ENCODE peak calls at places on chromosome 7, in nine cellular contexts. J is nephron progenitor cell, Y is HFF-Myc, G is foreskin fibroblast, K is AG10803, U is neural progenitor cell, C is stomach, T is hepatocyte, S is HCT116. P is an unnamed sample.

GRCh38 chr7:92058040-92058439 is 76.2 kb downstream of the CYP51A1 start:
- DNase-seq in T (no peak), K (no peak), S (no peak), Y (no peak), J (no peak), G (no peak), U (no peak), C (no peak), P (no peak)

GRCh38 chr7:34128762-34129161 is 223.4 kb downstream of the BMPER start:
- DNase-seq in U (no peak), Y (peak; percentile 30), G (peak; percentile 36), S (no peak), T (no peak), J (no peak), K (peak; percentile 78), C (no peak), P (peak; percentile 28)

GRCh38 chr7:44489955-44490350 is 505 bp downstream of the NUDCD3 start:
- DNase-seq in C (peak; percentile 25), S (no peak), Y (no peak), G (peak; percentile 45), U (no peak), T (peak; percentile 36), J (no peak), K (peak; percentile 32), P (no peak)

GRCh38 chr7:56062382-56062781 is 1.7 kb upstream of the SUMF2 start:
- DNase-seq in C (no peak), J (no peak), U (no peak), K (peak; percentile 20), Y (no peak), S (peak; percentile 57), G (no peak), T (no peak), P (peak; percentile 16)

GRCh38 chr7:41103331-41103730 is 599.6 kb downstream of the INHBA start:
- DNase-seq in K (no peak), T (no peak), J (no peak), Y (no peak), U (no peak), S (no peak), G (no peak), C (no peak), P (peak; percentile 99)

GRCh38 chr7:98877146-98877545 is 1.2 kb upstream of the TRRAP start:
- DNase-seq in C (no peak), T (no peak), G (no peak), J (no peak), U (no peak), S (no peak), Y (no peak), K (no peak), P (no peak)

GRCh38 chr7:128123291-128124037 is 92.2 kb upstream of the LRRC4 start:
- DNase-seq in U (peak; percentile 78), G (no peak), J (peak; percentile 36), T (no peak), C (no peak), K (no peak), Y (no peak), S (no peak), P (no peak)

GRCh38 chr7:44191171-44191570 is 1.9 kb upstream of the GCK start:
- DNase-seq in T (no peak), S (no peak), K (peak; percentile 55), U (no peak), J (no peak), Y (no peak), C (no peak), G (no peak), P (no peak)

GRCh38 chr7:73894851-73895441 is 34.0 kb downstream of the TMEM270 start:
- DNase-seq in S (no peak), G (peak; percentile 97), T (no peak), K (peak; percentile 99), C (no peak), Y (no peak), J (no peak), U (no peak), P (peak; percentile 21)

GRCh38 chr7:20542594-20542993 is 72.9 kb upstream of the ABCB5 start:
- DNase-seq in J (no peak), S (no peak), K (peak; percentile 26), Y (no peak), T (peak; percentile 11), G (no peak), C (no peak), U (no peak), P (peak; percentile 65)

GRCh38 chr7:90958669-90959068 is 305.6 kb upstream of the FZD1 start:
- DNase-seq in T (no peak), J (no peak), S (no peak), Y (peak; percentile 15), U (no peak), K (peak; percentile 92), G (peak; percentile 13), C (no peak), P (no peak)

GRCh38 chr7:54985405-54986360 is 33.1 kb upstream of the EGFR start:
- DNase-seq in U (no peak), S (peak; percentile 18), G (peak; percentile 95), C (no peak), J (no peak), K (peak; percentile 81), T (peak; percentile 45), Y (peak; percentile 33), P (peak; percentile 93)

GRCh38 chr7:132825932-132826480 is 249.7 kb upstream of the PLXNA4 start:
- DNase-seq in G (no peak), J (no peak), U (no peak), Y (no peak), T (no peak), C (no peak), K (no peak), S (no peak), P (no peak)

GRCh38 chr7:100053201-100053600 is 3.6 kb downstream of the ZSCAN21 start:
- DNase-seq in T (peak; percentile 69), J (no peak), G (peak; percentile 23), U (peak; percentile 23), K (peak; percentile 72), C (peak; percentile 50), Y (peak; percentile 39), S (peak; percentile 57), P (peak; percentile 71)
- TF ChIP-seq CTCF in T (peak; percentile 39), J (no peak), G (no peak), U (no peak), K (peak; percentile 43), C (peak; percentile 65), Y (peak; percentile 14), S (peak; percentile 58), P (peak; percentile 81)

GRCh38 chr7:8433477-8434289 is at the start of gene NXPH1:
- DNase-seq in S (no peak), T (peak; percentile 78), Y (no peak), U (peak; percentile 88), C (no peak), K (no peak), G (no peak), J (peak; percentile 87), P (no peak)
- TF ChIP-seq CTCF in S (no peak), T (no peak), Y (no peak), U (peak; percentile 56), C (no peak), K (no peak), G (no peak), J (peak; percentile 37), P (no peak)

GRCh38 chr7:42278360-42278759 is 41.4 kb upstream of the GLI3 start:
- DNase-seq in J (no peak), K (no peak), S (no peak), Y (no peak), C (no peak), G (no peak), T (no peak), U (no peak), P (no peak)

GRCh38 chr7:42274052-42274451 is 37.0 kb upstream of the GLI3 start:
- DNase-seq in J (no peak), C (no peak), K (no peak), T (no peak), S (no peak), Y (no peak), G (peak; percentile 6), U (no peak), P (peak; percentile 76)

GRCh38 chr7:42269161-42269560 is 32.2 kb upstream of the GLI3 start:
- DNase-seq in T (no peak), C (no peak), G (no peak), K (no peak), Y (no peak), J (no peak), S (no peak), U (no peak), P (peak; percentile 78)

DNA sequence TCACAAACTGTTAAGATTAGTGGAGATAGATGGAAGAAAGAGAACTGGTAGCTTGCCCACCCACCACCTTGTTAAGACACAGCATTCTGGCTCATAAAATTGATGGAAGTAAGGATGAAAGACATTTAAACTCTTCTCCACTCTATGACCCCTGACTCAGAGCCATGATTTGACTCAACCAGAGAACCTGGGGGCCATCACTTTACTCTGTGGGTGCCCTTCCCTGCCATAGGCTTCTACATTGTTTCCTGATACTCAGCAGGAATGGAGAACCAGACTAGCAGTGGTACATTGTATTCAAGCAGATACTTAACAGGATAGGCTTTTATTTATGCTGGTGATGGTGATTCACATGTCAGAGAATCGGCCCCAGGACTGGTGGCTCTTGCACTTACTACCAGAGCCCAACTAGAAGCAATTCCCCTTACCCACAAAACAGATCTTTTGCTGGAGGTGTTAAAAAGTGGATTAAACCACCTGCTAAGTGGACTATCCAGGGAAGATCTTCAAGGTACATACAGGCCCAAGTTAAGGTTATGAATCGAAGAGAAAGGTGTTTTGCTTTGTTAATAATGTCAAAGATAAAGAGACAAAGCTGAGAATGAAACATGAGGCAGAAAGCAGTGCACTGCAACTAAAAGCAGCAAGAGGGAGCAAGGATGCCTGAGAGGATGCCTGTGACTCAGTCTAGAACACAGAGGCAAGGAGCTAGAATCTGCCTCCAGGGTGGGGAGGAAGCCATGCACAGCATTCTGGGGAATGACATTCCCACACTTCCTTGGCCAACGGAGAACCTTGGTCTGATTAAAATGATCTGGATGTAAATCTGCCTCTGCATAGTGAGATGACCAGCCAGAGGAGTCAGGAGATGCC is 36.0 kb upstream of the GLI3 start:
- DNase-seq in U (peak; percentile 43), T (peak; percentile 28), C (no peak), J (no peak), S (no peak), G (peak; percentile 24), Y (peak; percentile 52), K (peak; percentile 49), P (peak; percentile 66)
- TF ChIP-seq CTCF in U (peak; percentile 45), T (peak; percentile 23), C (no peak), J (no peak), S (no peak), G (peak; percentile 67), Y (peak; percentile 59), K (peak; percentile 67), P (peak; percentile 82)

GRCh38 chr7:22784346-22784745 is 38.3 kb downstream of the TOMM7 start:
- DNase-seq in J (no peak), C (no peak), G (no peak), U (no peak), S (no peak), T (no peak), Y (no peak), K (no peak), P (no peak)

GRCh38 chr7:22781230-22781711 is 41.4 kb downstream of the TOMM7 start:
- DNase-seq in T (no peak), C (no peak), J (no peak), U (no peak), Y (no peak), S (no peak), G (peak; percentile 57), K (peak; percentile 99), P (no peak)

GRCh38 chr7:22783421-22783820 is 39.2 kb downstream of the TOMM7 start:
- DNase-seq in C (no peak), Y (no peak), U (no peak), G (no peak), S (no peak), J (no peak), T (no peak), K (no peak), P (no peak)

GRCh38 chr7:22779697-22780096 is 43.0 kb downstream of the TOMM7 start:
- DNase-seq in Y (no peak), C (no peak), S (no peak), G (no peak), T (no peak), J (no peak), U (no peak), K (no peak), P (no peak)

GRCh38 chr7:22782616-22783232 is 39.9 kb downstream of the TOMM7 start:
- DNase-seq in C (peak; percentile 72), T (peak; percentile 42), J (peak; percentile 65), U (peak; percentile 76), G (peak; percentile 23), S (peak; percentile 48), Y (no peak), K (peak; percentile 48), P (no peak)
- TF ChIP-seq CTCF in C (peak; percentile 43), T (peak; percentile 43), J (peak; percentile 66), U (peak; percentile 85), G (peak; percentile 75), S (peak; percentile 59), Y (peak; percentile 93), K (peak; percentile 65), P (peak; percentile 83)